ENCODE peak calls at places on chromosomes 13 and 19, in five cellular contexts. O is GM23338, L is GM23248, R is OCI-LY7, E is mammary epithelial cell. K is an unnamed sample. For H3K4me1, the result is how much of the 10 kb centered on the place peaks cover.

GRCh38 chr13:46804391-46804815 is 7.4 kb upstream of the ESD start:
- DNase-seq in O (no peak), L (peak), R (no peak), E (peak), K (peak)

GRCh38 chr19:18301718-18302111 is 20.3 kb upstream of the JUND start:
- DNase-seq in O (no peak), L (peak), R (no peak), E (no peak), K (no peak)

GRCh38 chr19:19643158-19644053 is at the start of gene GMIP:
- DNase-seq in O (peak), L (peak), R (peak), E (peak), K (no peak)

GRCh38 chr13:33871207-33872004 is 53.5 kb downstream of the RFC3 start:
- DNase-seq in O (no peak), L (no peak), R (no peak), E (no peak), K (no peak)

GRCh38 chr13:50990540-50991506 is 81.2 kb downstream of the RNASEH2B start:
- DNase-seq in O (peak), L (peak), R (no peak), E (no peak), K (peak)

GRCh38 chr19:19274146-19274545 is 1.0 kb upstream of the TM6SF2 start:
- DNase-seq in O (no peak), L (no peak), R (no peak), E (no peak), K (no peak)

GRCh38 chr19:3148503-3148902 is 12.7 kb downstream of the GNA15 start:
- DNase-seq in O (no peak), L (no peak), R (no peak), E (no peak), K (no peak)

GRCh38 chr19:55247621-55248099 is 11.2 kb downstream of the PPP6R1 start:
- DNase-seq in O (no peak), L (peak), R (no peak), E (peak), K (peak)

GRCh38 chr13:27264181-27264580 is 6.4 kb upstream of the RASL11A start:
- DNase-seq in O (no peak), L (peak), R (peak), E (no peak), K (peak)

GRCh38 chr19:10915511-10916091 is 12.8 kb downstream of the YIPF2 start:
- DNase-seq in O (no peak), L (peak), R (no peak), E (peak), K (peak)

GRCh38 chr13:80048802-80049201 is 292.1 kb downstream of the SPRY2 start:
- DNase-seq in O (peak), L (peak), R (peak), E (peak), K (peak)

GRCh38 chr19:38452430-38453366 is 19.2 kb downstream of the RYR1 start:
- DNase-seq in O (peak), L (peak), R (peak), E (no peak), K (no peak)

GRCh38 chr13:93227906-93228801 is 1.5 kb downstream of the GPC6 start:
- DNase-seq in O (peak), L (peak), R (no peak), E (peak), K (peak)

GRCh38 chr19:55386515-55386947 is 799 bp downstream of the RPL28 start:
- DNase-seq in O (no peak), L (peak), R (no peak), E (peak), K (no peak)

GRCh38 chr13:99911069-99911964 is 60.2 kb downstream of the ZIC5 start:
- DNase-seq in O (peak), L (no peak), R (no peak), E (no peak), K (no peak)

GRCh38 chr13:109323338-109323737 is 463.0 kb downstream of the IRS2 start:
- DNase-seq in O (no peak), L (peak), R (no peak), E (no peak), K (no peak)

GRCh38 chr19:33434886-33435705 is 61.6 kb downstream of the CEBPG start:
- DNase-seq in O (no peak), L (peak), R (no peak), E (no peak), K (peak)

GRCh38 chr13:43861863-43862262 is 17.7 kb downstream of the CCDC122 start:
- DNase-seq in O (no peak), L (no peak), R (no peak), E (no peak), K (no peak)

GRCh38 chr19:39403331-39404312 is 3.0 kb upstream of the ZFP36 start:
- DNase-seq in O (peak), L (peak), R (peak), E (peak), K (peak)

GRCh38 chr13:41960195-41960699 is 662 bp downstream of the VWA8 start:
- DNase-seq in O (peak), L (peak), R (peak), E (peak), K (peak)

GRCh38 chr19:3129112-3129511 is 6.7 kb upstream of the GNA15 start:
- DNase-seq in O (peak), L (peak), R (peak), E (peak), K (peak)

GRCh38 chr13:47081850-47082249 is 185.0 kb upstream of the HTR2A start:
- DNase-seq in O (no peak), L (no peak), R (no peak), E (no peak), K (no peak)

DNA sequence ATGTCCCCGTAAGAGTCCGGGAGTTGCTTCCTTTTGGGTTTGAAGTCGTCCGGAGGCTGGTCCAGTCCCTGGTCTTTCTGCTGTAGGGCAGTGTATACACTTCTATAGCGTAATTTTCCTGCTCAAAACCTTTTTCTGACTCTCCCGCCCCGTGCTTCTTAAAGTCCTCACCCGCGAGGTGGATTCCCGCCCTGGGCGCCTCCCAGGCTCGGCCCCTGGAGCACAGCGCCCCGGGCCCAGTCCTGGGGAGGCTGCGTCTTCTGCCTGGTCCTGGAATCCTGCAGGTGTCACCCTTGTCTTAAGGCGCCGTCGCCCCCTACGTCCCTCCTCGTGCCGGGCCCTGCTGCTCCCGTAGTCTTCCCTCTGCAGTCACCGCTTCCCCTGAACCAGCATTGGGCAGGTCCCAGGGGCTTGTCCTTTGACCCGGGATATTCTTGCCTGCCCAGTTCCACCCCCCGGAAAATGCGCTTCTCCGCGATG is 34.4 kb upstream of the ZNF808 start:
- DNase-seq in O (peak), L (no peak), R (no peak), E (no peak), K (no peak)
- H3K4me2 ChIP-seq in O (peak), L (no peak), R (no peak), E (peak), K (no peak)

DNA sequence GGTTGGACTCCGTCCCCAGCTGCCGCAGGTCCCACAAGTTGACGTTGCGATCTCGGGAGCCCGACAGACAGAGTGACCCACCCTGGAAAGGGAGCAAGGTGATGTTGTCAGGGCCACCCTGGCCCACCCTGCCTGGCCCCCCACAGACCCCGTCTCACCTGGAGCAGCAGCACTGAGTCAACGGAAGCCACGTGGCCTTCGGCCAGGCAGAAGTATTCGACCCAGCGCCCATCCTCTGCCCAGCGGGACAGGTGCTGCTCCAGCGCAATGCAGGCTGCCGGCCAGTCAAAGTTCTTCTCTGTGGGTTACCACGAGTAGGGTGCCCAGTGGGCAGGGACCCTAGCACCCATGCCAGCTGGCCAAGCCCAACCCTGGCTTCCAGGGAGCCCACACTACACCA is 1.8 kb downstream of the FBXW9 start:
- DNase-seq in O (no peak), L (no peak), R (no peak), E (no peak), K (no peak)
- H3K4me1 ChIP-seq in O (under half), L (under half), R (under half), E (under half), K (under half)

DNA sequence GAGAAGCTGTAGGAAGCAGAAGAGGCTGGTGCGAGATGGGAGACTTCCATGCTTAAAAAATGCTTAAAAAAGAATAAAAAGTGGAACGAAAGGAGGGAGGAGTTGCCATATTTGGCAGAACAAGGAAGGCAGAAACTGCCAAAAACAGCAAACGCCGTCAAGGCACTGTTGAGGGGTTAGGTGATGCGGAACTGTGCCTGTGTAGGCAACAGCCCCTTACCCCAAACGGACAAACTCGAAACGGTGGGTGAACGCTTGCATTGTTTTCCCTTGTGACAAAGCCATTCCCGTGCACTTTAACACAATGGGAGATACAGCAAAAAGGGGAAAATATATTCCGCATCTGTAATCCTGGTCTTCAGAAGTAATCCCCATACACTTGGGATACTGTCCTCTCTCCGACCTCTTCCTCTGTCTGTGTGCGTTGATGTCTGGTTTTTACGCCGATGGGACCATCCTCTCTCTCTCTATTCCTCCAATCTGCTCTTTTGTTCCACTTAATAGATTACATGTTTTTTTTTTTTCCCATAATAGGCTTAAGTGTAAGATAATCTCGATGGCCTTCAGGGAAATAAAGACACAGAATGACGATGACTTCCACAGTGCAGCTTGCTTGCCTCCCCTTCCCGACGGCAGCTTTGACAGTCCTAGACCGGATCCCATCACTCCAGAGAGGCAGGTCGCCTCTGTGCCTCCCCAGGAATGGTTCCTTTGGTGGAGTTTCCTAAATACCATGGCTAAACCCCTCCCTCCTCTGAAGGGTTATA is 132.7 kb upstream of the RNF113B start:
- DNase-seq in O (no peak), L (no peak), R (no peak), E (no peak), K (no peak)
- H3K4me2 ChIP-seq in O (no peak), L (no peak), R (no peak), E (no peak), K (no peak)

DNA sequence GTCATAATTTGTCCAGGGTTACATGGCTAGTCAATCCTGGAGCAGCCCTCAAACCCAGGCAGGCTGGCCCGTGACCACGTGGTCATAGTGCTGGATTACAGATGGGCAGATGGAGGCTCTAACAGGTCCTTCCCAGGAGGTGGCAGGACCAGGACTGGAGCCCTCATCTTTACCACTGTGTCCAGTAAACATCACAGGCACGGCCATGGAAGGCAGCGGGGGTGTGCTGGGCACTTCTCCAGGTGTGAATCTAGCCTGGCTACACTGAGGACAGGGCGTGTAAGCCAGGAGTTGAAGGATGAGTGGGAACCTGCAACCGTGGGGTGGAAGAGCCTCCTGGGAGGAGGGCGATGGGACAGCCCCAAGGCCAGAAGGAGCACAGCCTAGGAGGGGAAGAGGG is 6.1 kb downstream of the CIC start:
- DNase-seq in O (no peak), L (no peak), R (no peak), E (no peak), K (no peak)
- H3K4me1 ChIP-seq in O (under half), L (under half), R (under half), E (half or more), K (half or more)

GRCh38 chr19:49475191-49475932 is 1.3 kb downstream of the FLT3LG start:
- DNase-seq in O (no peak), L (peak), R (no peak), E (no peak), K (no peak)
- H3K4me2 ChIP-seq in O (peak), L (peak), R (peak), E (no peak), K (peak)

DNA sequence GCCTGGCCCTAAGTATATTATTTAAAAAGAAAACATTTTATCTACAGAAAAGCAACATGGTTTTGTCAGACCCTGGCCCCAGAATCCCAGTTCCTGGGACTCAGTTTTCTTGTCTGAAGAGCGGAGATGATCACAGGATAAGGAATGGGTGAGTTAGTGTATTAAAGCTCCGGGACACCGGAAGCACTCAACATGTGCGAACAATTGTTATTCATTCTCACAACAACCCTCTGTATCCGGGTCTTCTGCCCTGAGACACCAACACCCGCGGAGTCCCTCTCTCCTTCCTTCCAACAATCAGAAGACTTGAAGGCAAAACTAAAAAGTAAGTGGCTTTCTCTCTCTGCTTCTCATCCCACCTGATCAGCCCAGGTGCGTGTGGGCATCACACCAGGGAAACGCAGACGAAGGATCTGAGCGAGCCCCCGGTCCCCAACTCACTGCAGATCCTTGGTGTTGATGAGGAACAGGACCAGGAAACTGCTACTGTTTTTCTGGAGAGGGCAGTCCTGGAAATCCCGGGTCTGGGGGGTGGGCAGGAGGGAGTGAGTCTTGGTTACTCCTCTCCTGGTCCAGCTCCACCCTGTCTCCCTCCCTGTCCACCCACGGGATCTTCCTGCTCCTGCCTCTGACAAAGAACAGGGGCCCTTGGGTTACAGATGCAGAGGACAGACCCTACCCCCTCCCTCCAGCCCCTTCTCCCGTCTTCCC is 2.0 kb downstream of the GPR108 start:
- DNase-seq in O (no peak), L (no peak), R (no peak), E (no peak), K (no peak)
- H3K4me1 ChIP-seq in O (under half), L (under half), R (under half), E (under half), K (under half)

K was measured in astrocyte.